ENCODE peak calls at places on chromosomes 3 and 15, in five cellular contexts. U is ovary, I is heart left ventricle, W is A549, O is upper lobe of right lung. H is an unnamed sample.

GRCh38 chr15:27844018-27844666 is 255.0 kb downstream of the OCA2 start:
- DNase-seq in U (no peak), I (no peak), W (peak), O (no peak), H (peak)

GRCh38 chr3:50616003-50616769 is 765 bp upstream of the MAPKAPK3 start:
- DNase-seq in U (peak), I (peak), W (peak), O (peak), H (peak)

GRCh38 chr3:171951597-171951996 is 87.8 kb upstream of the FNDC3B start:
- DNase-seq in U (no peak), I (no peak), W (no peak), O (no peak), H (no peak)

GRCh38 chr3:30011237-30011803 is 595.1 kb upstream of the TGFBR2 start:
- DNase-seq in U (no peak), I (no peak), W (no peak), O (no peak), H (no peak)

GRCh38 chr15:69792823-69793222 is 304.9 kb downstream of the TLE3 start:
- DNase-seq in U (no peak), I (no peak), W (no peak), O (no peak), H (no peak)

GRCh38 chr3:158420654-158421396 is 150.2 kb upstream of the MLF1 start:
- DNase-seq in U (no peak), I (no peak), W (peak), O (no peak), H (peak)

GRCh38 chr15:65902373-65902772 is 33.1 kb downstream of the RAB11A start:
- DNase-seq in U (no peak), I (peak), W (peak), O (peak), H (no peak)

GRCh38 chr3:63849175-63849574 is 14.4 kb downstream of the THOC7 start:
- DNase-seq in U (no peak), I (no peak), W (no peak), O (no peak), H (no peak)

GRCh38 chr3:47536221-47536891 is 22.8 kb upstream of the ELP6 start:
- DNase-seq in U (no peak), I (no peak), W (no peak), O (no peak), H (no peak)

GRCh38 chr15:79057050-79057449 is 33.5 kb downstream of the RASGRF1 start:
- DNase-seq in U (no peak), I (no peak), W (no peak), O (no peak), H (no peak)

GRCh38 chr3:177514341-177515193 is 317.3 kb upstream of the TBL1XR1 start:
- DNase-seq in U (no peak), I (no peak), W (no peak), O (no peak), H (no peak)

GRCh38 chr15:71413419-71413818 is 298.1 kb downstream of the THSD4 start:
- DNase-seq in U (no peak), I (no peak), W (no peak), O (no peak), H (no peak)

DNA sequence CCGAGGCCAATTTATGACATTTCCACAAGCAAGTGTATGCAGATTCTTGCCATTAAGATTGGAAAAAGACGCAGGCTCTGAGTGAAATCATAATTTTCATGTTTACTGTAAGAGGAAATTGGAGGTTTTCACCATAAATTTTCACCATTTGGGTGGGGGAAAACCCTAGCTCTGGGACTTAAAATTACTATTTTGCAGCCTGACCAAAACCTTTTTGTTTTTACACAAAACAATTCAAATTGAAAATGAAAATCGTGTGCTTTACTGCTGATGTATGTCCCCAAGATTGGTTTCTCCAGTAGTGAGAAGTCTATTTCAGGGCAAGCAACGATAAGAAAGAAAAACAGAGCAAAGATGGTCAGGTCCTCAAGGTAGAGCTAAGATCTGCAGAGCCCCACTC is 282.5 kb downstream of the FOXP1 start:
- DNase-seq in U (no peak), I (no peak), W (no peak), O (no peak), H (no peak)
- H3K4me3 ChIP-seq in U (no peak), I (no peak), W (no peak), O (no peak), H (no peak)

GRCh38 chr15:52254331-52254730 is 41.3 kb downstream of the MYO5C start:
- DNase-seq in U (no peak), I (no peak), W (no peak), O (no peak), H (no peak)
- TF ChIP-seq CTCF in U (no peak), I (no peak), W (no peak), O (no peak), H (no peak)

DNA sequence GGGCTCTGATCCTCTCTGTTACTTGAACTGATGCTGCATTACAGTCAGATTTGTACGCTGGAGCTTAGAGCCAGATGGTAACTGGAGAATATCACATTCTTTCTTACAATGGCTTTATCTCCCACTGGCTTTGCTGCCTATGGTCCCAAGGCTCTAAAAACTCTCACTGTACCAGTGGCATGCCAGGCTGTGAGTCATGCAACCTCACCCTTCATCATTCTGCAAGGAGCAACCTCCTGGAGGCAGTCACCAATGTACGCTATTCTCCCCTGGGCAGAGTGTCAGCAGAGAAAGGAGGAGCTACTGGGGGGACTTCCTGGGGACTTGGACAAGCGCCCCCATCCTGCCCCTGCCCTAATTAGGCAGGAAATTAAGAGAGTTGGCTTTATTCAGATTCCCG is 97.9 kb upstream of the EIF1B start:
- DNase-seq in U (no peak), I (no peak), W (no peak), O (no peak), H (no peak)
- H3K27ac ChIP-seq in U (no peak), I (no peak), W (no peak), O (no peak), H (no peak)

GRCh38 chr3:43957553-43957952 is 266.8 kb downstream of the ABHD5 start:
- DNase-seq in U (no peak), I (no peak), W (no peak), O (no peak), H (no peak)
- H3K4me3 ChIP-seq in U (no peak), I (no peak), W (no peak), O (no peak), H (no peak)

DNA sequence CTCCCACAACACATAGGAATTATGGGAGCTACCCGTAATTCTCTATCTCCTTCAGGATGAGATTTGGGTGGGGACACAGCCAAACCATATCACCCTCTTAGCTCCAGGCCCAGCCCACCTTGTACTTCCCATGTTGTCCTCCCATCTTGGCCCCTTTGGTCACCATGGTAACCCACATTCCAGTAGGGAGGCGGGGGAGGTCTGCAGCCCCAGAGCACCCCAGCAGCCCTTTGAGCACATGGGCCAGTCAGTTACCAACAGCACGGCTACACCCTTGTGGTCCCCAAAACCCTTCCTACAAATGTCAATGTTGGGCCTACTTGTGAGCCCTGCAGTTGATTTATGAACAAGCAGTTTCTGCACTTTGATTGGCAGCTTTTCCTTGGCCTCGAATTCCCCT is 84.5 kb downstream of the LRRK1 start:
- DNase-seq in U (no peak), I (peak), W (no peak), O (no peak), H (no peak)
- TF ChIP-seq CTCF in U (no peak), I (no peak), W (no peak), O (no peak), H (no peak)

GRCh38 chr3:13532085-13532484 is 16.8 kb upstream of the FBLN2 start:
- DNase-seq in U (no peak), I (no peak), W (no peak), O (no peak), H (no peak)

GRCh38 chr3:13528217-13528801 is 20.6 kb upstream of the FBLN2 start:
- DNase-seq in U (no peak), I (no peak), W (peak), O (no peak), H (no peak)

GRCh38 chr3:13532661-13533060 is 16.3 kb upstream of the FBLN2 start:
- DNase-seq in U (no peak), I (no peak), W (no peak), O (no peak), H (no peak)

GRCh38 chr3:13529196-13529975 is 19.5 kb upstream of the FBLN2 start:
- DNase-seq in U (no peak), I (no peak), W (no peak), O (no peak), H (no peak)

DNA sequence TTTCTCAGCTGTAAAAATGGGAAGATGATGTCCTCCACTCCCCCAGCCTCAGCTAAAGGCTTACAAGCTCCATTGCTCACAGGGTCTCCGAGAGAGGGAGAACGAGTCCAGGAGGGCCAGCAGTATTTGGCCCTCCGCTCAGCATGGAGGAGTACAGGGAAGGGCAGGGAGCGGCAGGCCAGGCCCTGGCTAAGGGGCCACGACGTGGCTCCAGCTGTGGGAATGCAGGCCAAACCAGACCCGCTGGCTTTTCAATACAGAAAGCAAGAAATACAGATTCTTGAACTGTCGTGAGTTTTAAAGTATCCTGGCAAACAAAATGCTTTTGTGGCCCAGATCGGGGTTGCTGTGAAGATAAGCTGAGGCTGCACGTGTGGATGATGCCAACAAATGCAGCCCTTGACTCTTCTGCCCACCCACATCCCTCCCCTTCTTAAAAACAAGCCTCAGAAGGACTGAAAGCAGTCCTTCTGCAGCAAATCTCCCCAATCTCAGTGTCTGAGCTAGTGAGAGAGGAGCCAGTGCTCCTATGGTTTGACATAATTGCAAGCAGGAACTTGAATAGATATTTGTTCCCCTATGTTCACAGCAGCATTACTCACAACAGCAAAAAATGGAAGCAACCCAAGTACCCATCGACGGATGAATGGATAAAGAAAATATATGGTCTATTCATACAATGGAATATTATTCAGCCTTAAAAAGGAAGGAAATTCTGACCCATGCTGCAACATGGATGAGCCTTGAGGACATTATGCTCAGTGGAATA is 18.5 kb upstream of the FBLN2 start:
- DNase-seq in U (no peak), I (no peak), W (no peak), O (no peak), H (no peak)
- H3K27ac ChIP-seq in U (no peak), I (peak), W (no peak), O (no peak), H (no peak)